ENCODE peak calls at places on chromosome 18, in six cellular contexts. V, W, Z, S, D and P are unnamed samples.

GRCh38 chr18:13218376-13219011 is at the start of gene LDLRAD4:
- DNase-seq in V (no peak), W (peak; percentile 42), Z (peak; percentile 59), S (no peak), D (no peak), P (peak; percentile 39)

GRCh38 chr18:46155652-46156051 is 51.5 kb downstream of the HAUS1 start:
- DNase-seq in V (no peak), W (no peak), Z (no peak), S (no peak), D (no peak), P (no peak)

GRCh38 chr18:79801217-79801616 is 3.5 kb downstream of the KCNG2 start:
- DNase-seq in V (no peak), W (no peak), Z (no peak), S (peak; percentile 47), D (no peak), P (no peak)

GRCh38 chr18:57542126-57542525 is 44.4 kb downstream of the FECH start:
- DNase-seq in V (no peak), W (no peak), Z (no peak), S (no peak), D (no peak), P (no peak)

GRCh38 chr18:48662021-48662661 is 123.3 kb downstream of the CTIF start:
- DNase-seq in V (no peak), W (peak; percentile 58), Z (no peak), S (no peak), D (no peak), P (peak; percentile 56)

GRCh38 chr18:74283255-74283554 is 8.6 kb downstream of the CYB5A start:
- DNase-seq in V (no peak), W (no peak), Z (no peak), S (no peak), D (no peak), P (no peak)

GRCh38 chr18:73884868-73885267 is 262.8 kb downstream of the FBXO15 start:
- DNase-seq in V (no peak), W (no peak), Z (no peak), S (no peak), D (no peak), P (no peak)

GRCh38 chr18:74818776-74819175 is 221.1 kb downstream of the ZNF407 start:
- DNase-seq in V (no peak), W (no peak), Z (no peak), S (no peak), D (no peak), P (no peak)

GRCh38 chr18:48412339-48412929 is 3.3 kb upstream of the ZBTB7C start:
- DNase-seq in V (no peak), W (no peak), Z (peak; percentile 19), S (no peak), D (peak; percentile 62), P (no peak)

GRCh38 chr18:58606236-58606635 is 22.7 kb downstream of the ALPK2 start:
- DNase-seq in V (no peak), W (no peak), Z (no peak), S (no peak), D (no peak), P (no peak)

GRCh38 chr18:6962571-6963451 is 154.8 kb downstream of the LAMA1 start:
- DNase-seq in V (no peak), W (no peak), Z (no peak), S (no peak), D (no peak), P (no peak)

GRCh38 chr18:48390641-48391040 is 18.5 kb downstream of the ZBTB7C start:
- DNase-seq in V (no peak), W (no peak), Z (no peak), S (no peak), D (no peak), P (no peak)

GRCh38 chr18:72147830-72148229 is 396.3 kb downstream of the CBLN2 start:
- DNase-seq in V (no peak), W (no peak), Z (no peak), S (no peak), D (no peak), P (no peak)

GRCh38 chr18:22634464-22634863 is 216.7 kb upstream of the CTAGE1 start:
- DNase-seq in V (no peak), W (no peak), Z (no peak), S (no peak), D (no peak), P (no peak)

GRCh38 chr18:54388203-54389142 is 30.8 kb downstream of the C18orf54 start:
- DNase-seq in V (peak; percentile 40), W (no peak), Z (peak; percentile 41), S (no peak), D (peak; percentile 66), P (no peak)

GRCh38 chr18:51234117-51235010 is 36.9 kb upstream of the MEX3C start:
- DNase-seq in V (no peak), W (no peak), Z (no peak), S (no peak), D (no peak), P (no peak)

GRCh38 chr18:36756262-36756661 is 72.5 kb downstream of the TPGS2 start:
- DNase-seq in V (no peak), W (no peak), Z (no peak), S (no peak), D (no peak), P (no peak)

GRCh38 chr18:60100805-60101204 is 201.0 kb downstream of the PMAIP1 start:
- DNase-seq in V (no peak), W (no peak), Z (no peak), S (no peak), D (no peak), P (no peak)

GRCh38 chr18:9231852-9232476 is 95.4 kb downstream of the ANKRD12 start:
- DNase-seq in V (no peak), W (no peak), Z (no peak), S (no peak), D (no peak), P (no peak)

DNA sequence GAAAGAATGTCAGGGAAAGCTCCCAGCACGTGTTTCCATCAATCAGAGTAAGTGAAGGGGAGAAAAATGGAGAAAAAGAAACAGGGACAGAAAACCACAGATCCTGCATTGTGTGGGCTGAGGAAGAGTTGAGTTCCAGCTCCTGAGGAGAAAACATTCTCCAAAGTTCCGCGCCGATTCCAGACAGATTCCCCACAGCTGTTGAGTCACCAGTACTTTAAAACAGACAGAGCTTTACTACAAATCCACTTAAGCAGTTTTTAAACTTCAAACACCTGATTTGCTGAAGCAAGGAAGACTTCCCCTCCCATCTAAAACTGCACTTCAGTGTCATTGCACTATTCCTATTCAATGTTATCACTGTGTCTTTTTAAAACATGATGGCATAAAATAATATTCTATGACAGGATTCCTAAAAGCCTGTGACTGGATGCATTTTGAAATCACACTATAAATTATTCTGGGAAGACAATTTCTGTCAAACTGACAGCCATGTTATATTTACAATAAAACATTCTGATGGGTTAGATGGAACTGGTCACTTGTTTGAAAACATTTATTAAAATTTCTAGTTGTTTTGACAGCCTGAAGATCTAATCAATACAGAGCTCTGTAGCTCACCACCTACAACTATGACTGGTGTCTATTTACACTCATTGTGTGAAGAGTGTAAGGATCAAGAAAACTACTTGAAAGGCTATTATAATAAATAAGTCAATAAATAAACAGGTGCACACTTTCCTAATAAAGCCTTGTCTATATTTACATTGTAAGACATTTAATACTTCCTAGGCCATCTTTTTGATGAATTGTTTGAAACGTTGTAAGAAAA is 40.9 kb downstream of the TCF4 start:
- DNase-seq in V (no peak), W (no peak), Z (no peak), S (no peak), D (no peak), P (no peak)
- H3K4me3 ChIP-seq in V (no peak overlapping the region), W (no peak overlapping the region), Z (no peak overlapping the region), S (no peak overlapping the region), D (no peak overlapping the region), P (no peak overlapping the region)

GRCh38 chr18:77051581-77052296 is 80.8 kb downstream of the MBP start:
- DNase-seq in V (no peak), W (no peak), Z (no peak), S (no peak), D (no peak), P (no peak)

GRCh38 chr18:77054288-77054605 is 78.3 kb downstream of the MBP start:
- DNase-seq in V (no peak), W (no peak), Z (no peak), S (peak; percentile 89), D (no peak), P (no peak)

GRCh38 chr18:77053616-77054287 is 78.8 kb downstream of the MBP start:
- DNase-seq in V (no peak), W (no peak), Z (no peak), S (peak; percentile 88), D (no peak), P (no peak)

GRCh38 chr18:77052297-77052645 is 80.3 kb downstream of the MBP start:
- DNase-seq in V (no peak), W (no peak), Z (no peak), S (no peak), D (no peak), P (no peak)

DNA sequence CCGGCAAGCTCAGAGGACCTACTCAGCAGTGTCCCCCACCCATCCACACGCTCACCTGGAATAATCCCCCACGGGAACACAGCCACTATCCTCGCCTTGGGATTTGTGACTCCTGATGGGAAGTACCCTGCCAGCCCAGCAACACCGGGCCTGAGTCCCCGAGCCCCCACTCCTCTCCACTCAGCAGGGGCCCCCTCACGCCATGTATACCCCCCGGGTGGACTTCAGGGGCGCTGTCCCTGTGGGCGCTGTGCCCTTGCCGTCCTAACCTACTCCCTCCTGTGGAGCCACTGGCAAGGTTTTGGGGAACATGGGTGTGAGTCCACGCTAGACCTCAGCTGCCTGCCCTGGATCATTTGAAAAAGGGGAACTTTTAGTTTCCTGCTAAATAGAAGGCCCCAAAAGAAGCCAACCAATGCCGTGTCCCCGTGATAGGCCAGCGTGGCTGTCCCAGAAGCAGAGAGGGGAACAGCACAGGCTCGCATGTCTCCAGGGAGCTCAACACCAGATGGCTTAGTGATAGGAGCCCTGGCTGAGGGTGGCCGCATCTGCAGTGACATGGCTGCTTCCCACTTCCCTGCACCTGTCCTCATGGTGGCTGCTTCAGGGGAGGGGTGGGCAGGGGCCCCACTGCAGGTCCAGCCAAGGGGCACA is 79.8 kb downstream of the MBP start:
- DNase-seq in V (no peak), W (no peak), Z (no peak), S (peak; percentile 88), D (no peak), P (no peak)
- TF ChIP-seq POLR2AphosphoS5 in V (no peak), W (no peak), Z (no peak), S (peak; percentile 71), D (no peak), P (no peak)

GRCh38 chr18:2587788-2588187 is 16.4 kb downstream of the NDC80 start:
- DNase-seq in V (no peak), W (no peak), Z (no peak), S (no peak), D (no peak), P (no peak)

GRCh38 chr18:2589345-2590060 is 18.1 kb downstream of the NDC80 start:
- DNase-seq in V (no peak), W (no peak), Z (no peak), S (no peak), D (peak; percentile 54), P (no peak)

GRCh38 chr18:2588666-2589344 is 17.4 kb downstream of the NDC80 start:
- DNase-seq in V (no peak), W (no peak), Z (no peak), S (no peak), D (no peak), P (no peak)

GRCh38 chr18:2590303-2590702 is 18.9 kb downstream of the NDC80 start:
- DNase-seq in V (no peak), W (no peak), Z (no peak), S (no peak), D (no peak), P (no peak)
- H3K4me3 ChIP-seq in V (no peak overlapping the region), W (no peak overlapping the region), Z (no peak overlapping the region), S (no peak overlapping the region), D (no peak overlapping the region), P (no peak overlapping the region)

GRCh38 chr18:27014841-27015240 is 149.3 kb upstream of the AQP4 start:
- DNase-seq in V (no peak), W (no peak), Z (no peak), S (no peak), D (no peak), P (no peak)

GRCh38 chr18:27017901-27018500 is 152.5 kb upstream of the AQP4 start:
- DNase-seq in V (no peak), W (no peak), Z (no peak), S (no peak), D (no peak), P (no peak)
- TF ChIP-seq POLR2AphosphoS5 in V (no peak), W (no peak), Z (no peak), S (no peak), D (no peak), P (no peak)